ENCODE peak calls at places on chromosomes 6 and 20, in four cellular contexts. A is GOT3, X is HS-27A, L is C1 segment of cervical spinal cord. D is an unnamed sample.

GRCh38 chr20:43824699-43825402 is 89.8 kb upstream of the TOX2 start:
- DNase-seq in A (no peak), X (no peak), L (no peak), D (no peak)

GRCh38 chr20:54004397-54004940 is 65.9 kb downstream of the BCAS1 start:
- DNase-seq in A (no peak), X (no peak), L (no peak), D (no peak)

GRCh38 chr6:16318538-16318937 is 80.2 kb downstream of the GMPR start:
- DNase-seq in A (no peak), X (no peak), L (peak; percentile 21), D (peak; percentile 23)

GRCh38 chr6:133921249-133921859 is 31.7 kb upstream of the TBPL1 start:
- DNase-seq in A (peak; percentile 23), X (peak; percentile 69), L (peak; percentile 47), D (peak; percentile 43)

GRCh38 chr20:61436268-61436667 is 184.2 kb downstream of the CDH4 start:
- DNase-seq in A (no peak), X (no peak), L (no peak), D (no peak)

GRCh38 chr6:23445157-23445710 is 680.8 kb upstream of the NRSN1 start:
- DNase-seq in A (no peak), X (no peak), L (no peak), D (no peak)

GRCh38 chr6:74971631-74972030 is 234.2 kb downstream of the COL12A1 start:
- DNase-seq in A (no peak), X (no peak), L (no peak), D (no peak)

GRCh38 chr20:18057106-18057993 is at the start of gene OVOL2:
- DNase-seq in A (no peak), X (no peak), L (no peak), D (peak; percentile 58)

GRCh38 chr6:133623065-133623464 is 265.8 kb upstream of the TCF21 start:
- DNase-seq in A (no peak), X (no peak), L (no peak), D (no peak)

GRCh38 chr6:77604476-77604875 is 48.4 kb upstream of the MEI4 start:
- DNase-seq in A (no peak), X (no peak), L (no peak), D (no peak)

GRCh38 chr6:45422541-45423110 is 44.9 kb upstream of the SUPT3H start:
- DNase-seq in A (no peak), X (no peak), L (no peak), D (no peak)

GRCh38 chr20:5845686-5846651 is 95.8 kb downstream of the SHLD1 start:
- DNase-seq in A (no peak), X (no peak), L (no peak), D (no peak)

GRCh38 chr6:27605401-27606342 is 132.8 kb upstream of the ZNF184 start:
- DNase-seq in A (no peak), X (peak; percentile 85), L (peak; percentile 6), D (no peak)

GRCh38 chr6:10078581-10078980 is 336.3 kb downstream of the TFAP2A start:
- DNase-seq in A (no peak), X (no peak), L (no peak), D (no peak)

GRCh38 chr20:57398231-57398821 is 7.1 kb downstream of the RBM38 start:
- DNase-seq in A (no peak), X (no peak), L (no peak), D (no peak)

GRCh38 chr6:160101262-160102205 is 20.1 kb upstream of the SLC22A1 start:
- DNase-seq in A (no peak), X (no peak), L (no peak), D (no peak)

GRCh38 chr6:57173056-57173885 is 1.1 kb downstream of the BAG2 start:
- DNase-seq in A (no peak), X (no peak), L (no peak), D (no peak)

GRCh38 chr20:42190084-42190483 is 571.9 kb upstream of the CHD6 start:
- DNase-seq in A (no peak), X (no peak), L (no peak), D (no peak)

GRCh38 chr20:53839423-53840176 is 230.8 kb downstream of the BCAS1 start:
- DNase-seq in A (no peak), X (no peak), L (no peak), D (peak; percentile 27)

GRCh38 chr6:32639440-32640394 is 2.5 kb downstream of the HLA-DQA1 start:
- DNase-seq in A (no peak), X (no peak), L (no peak), D (no peak)

GRCh38 chr6:67411036-67411435 is 1224.0 kb upstream of the ADGRB3 start:
- DNase-seq in A (no peak), X (no peak), L (no peak), D (no peak)

GRCh38 chr6:99341862-99342455 is 7.5 kb downstream of the FAXC start:
- DNase-seq in A (no peak), X (no peak), L (no peak), D (no peak)

GRCh38 chr20:29410805-29411457 is 1846.5 kb upstream of the DEFB115 start:
- DNase-seq in A (no peak), X (no peak), L (no peak), D (no peak)

GRCh38 chr6:155201461-155202226 is 62.2 kb upstream of the CLDN20 start:
- DNase-seq in A (no peak), X (peak; percentile 84), L (no peak), D (no peak)

GRCh38 chr6:56755040-56755439 is 112.4 kb upstream of the DST start:
- DNase-seq in A (no peak), X (no peak), L (no peak), D (no peak)

GRCh38 chr6:100503043-100503442 is 38.3 kb upstream of the SIM1 start:
- DNase-seq in A (no peak), X (no peak), L (no peak), D (no peak)

GRCh38 chr6:31829633-31830492 is 2.3 kb downstream of the HSPA1B start:
- DNase-seq in A (no peak), X (no peak), L (no peak), D (no peak)

GRCh38 chr6:163356324-163356723 is 58.2 kb upstream of the QKI start:
- DNase-seq in A (peak; percentile 6), X (no peak), L (peak; percentile 68), D (peak; percentile 75)

GRCh38 chr20:46371656-46372055 is 34.8 kb downstream of the ELMO2 start:
- DNase-seq in A (no peak), X (no peak), L (no peak), D (no peak)